ENCODE peak calls at places on chromosomes 2 and 18, in seven cellular contexts. E is right lobe of liver, G is adrenal gland, D is GM06990, K is astrocyte of the spinal cord, A is GM23338, S is psoas muscle. R is an unnamed sample.
A peak's percentile ranks its signal among the peaks of the same experiment; 100 is the strongest.

GRCh38 chr2:217966399-217967068 is 36.3 kb downstream of the TNS1 start:
- DNase-seq in A (no peak), S (no peak), D (no peak), K (peak; percentile 6), E (no peak), G (no peak), R (peak; percentile 53)

GRCh38 chr2:219457784-219458369 is 23.2 kb downstream of the SPEG start:
- DNase-seq in G (no peak), K (no peak), A (peak; percentile 61), E (no peak), D (no peak), S (no peak), R (no peak)

GRCh38 chr2:69214898-69215297 is 172.1 kb downstream of the GFPT1 start:
- DNase-seq in G (no peak), A (no peak), E (no peak), D (no peak), S (no peak), K (peak; percentile 59), R (peak; percentile 83)

GRCh38 chr2:208025814-208026184 is 472 bp upstream of the PLEKHM3 start:
- DNase-seq in G (no peak), S (no peak), E (no peak), D (no peak), A (peak; percentile 34), K (no peak), R (no peak)

GRCh38 chr2:18889565-18890332 is 300.4 kb upstream of the NT5C1B start:
- DNase-seq in K (no peak), S (no peak), D (no peak), A (no peak), G (no peak), E (no peak), R (no peak)

GRCh38 chr18:76496200-76496890 is 1.3 kb upstream of the ZNF516 start:
- DNase-seq in A (peak; percentile 80), E (peak; percentile 70), D (peak; percentile 61), S (peak; percentile 87), G (peak; percentile 69), K (peak; percentile 69), R (peak; percentile 88)

GRCh38 chr18:8910186-8910585 is 192.3 kb upstream of the NDUFV2 start:
- DNase-seq in K (no peak), A (no peak), D (no peak), G (no peak), S (no peak), E (no peak), R (no peak)

GRCh38 chr2:181070119-181070833 is 89.9 kb downstream of the UBE2E3 start:
- DNase-seq in A (no peak), K (peak; percentile 64), G (no peak), E (no peak), S (no peak), D (no peak), R (peak; percentile 69)

GRCh38 chr2:235670974-235671787 is 177.3 kb downstream of the AGAP1 start:
- DNase-seq in S (no peak), D (no peak), K (no peak), G (no peak), E (no peak), A (peak; percentile 50), R (no peak)

GRCh38 chr2:172813314-172813888 is 77.8 kb downstream of the RAPGEF4 start:
- DNase-seq in E (no peak), S (no peak), K (peak; percentile 29), G (no peak), A (peak; percentile 43), D (no peak), R (peak; percentile 69)

GRCh38 chr2:41962912-41963652 is 84.7 kb upstream of the PKDCC start:
- DNase-seq in S (no peak), K (no peak), E (no peak), G (no peak), A (no peak), D (no peak), R (no peak)

GRCh38 chr18:11666831-11667230 is 22.2 kb upstream of the GNAL start:
- DNase-seq in D (no peak), A (no peak), G (no peak), K (no peak), S (no peak), E (no peak), R (no peak)

GRCh38 chr2:175676813-175677212 is 325.3 kb downstream of the LNPK start:
- DNase-seq in K (no peak), D (no peak), G (no peak), E (no peak), A (peak; percentile 56), S (no peak), R (no peak)

GRCh38 chr18:32200766-32201165 is 10.9 kb downstream of the MEP1B start:
- DNase-seq in S (no peak), K (no peak), A (no peak), D (no peak), E (no peak), G (no peak), R (no peak)

GRCh38 chr2:135985826-135986393 is 484 bp upstream of the DARS1 start:
- DNase-seq in A (no peak), E (no peak), K (no peak), S (no peak), G (no peak), D (no peak), R (no peak)

GRCh38 chr2:137823196-137823595 is 141.1 kb upstream of the HNMT start:
- DNase-seq in G (no peak), E (no peak), D (no peak), A (no peak), S (no peak), K (no peak), R (no peak)

GRCh38 chr2:43724728-43725526 is 48.7 kb upstream of the C1GALT1C1L start:
- DNase-seq in G (no peak), S (no peak), K (no peak), D (no peak), A (no peak), E (no peak), R (peak; percentile 14)

GRCh38 chr2:127043367-127044164 is 63.4 kb downstream of the BIN1 start:
- DNase-seq in G (no peak), E (no peak), S (peak; percentile 65), A (peak; percentile 49), D (no peak), K (no peak), R (no peak)

GRCh38 chr2:62719757-62720156 is 14.2 kb downstream of the EHBP1 start:
- DNase-seq in A (no peak), E (no peak), G (no peak), K (no peak), S (no peak), D (no peak), R (no peak)

GRCh38 chr2:62724886-62725711 is 19.6 kb downstream of the EHBP1 start:
- DNase-seq in K (no peak), G (no peak), S (no peak), D (no peak), A (peak; percentile 73), E (no peak), R (no peak)

GRCh38 chr2:62724106-62724505 is 18.6 kb downstream of the EHBP1 start:
- DNase-seq in K (no peak), D (no peak), S (no peak), E (no peak), A (no peak), G (no peak), R (peak; percentile 13)

GRCh38 chr2:62723253-62723652 is 17.7 kb downstream of the EHBP1 start:
- DNase-seq in E (no peak), K (no peak), G (no peak), A (no peak), D (no peak), S (no peak), R (no peak)

GRCh38 chr2:62722679-62723078 is 17.2 kb downstream of the EHBP1 start:
- DNase-seq in G (no peak), K (no peak), S (no peak), D (no peak), E (no peak), A (no peak), R (no peak)
- H3K4me3 ChIP-seq in G (no peak overlapping the region), K (no peak overlapping the region), S (no peak overlapping the region), D (no peak overlapping the region), E (no peak overlapping the region), A (no peak overlapping the region), R (no peak overlapping the region)

GRCh38 chr2:190382851-190383250 is 25.3 kb upstream of the MFSD6 start:
- DNase-seq in G (no peak), S (no peak), E (no peak), K (peak; percentile 52), A (peak; percentile 76), D (no peak), R (peak; percentile 73)
- TF ChIP-seq CTCF in G (peak; percentile 54), S (peak; percentile 43), E (peak; percentile 64), K (peak; percentile 45), A (peak; percentile 67), D (peak; percentile 73), R (peak; percentile 47)

DNA sequence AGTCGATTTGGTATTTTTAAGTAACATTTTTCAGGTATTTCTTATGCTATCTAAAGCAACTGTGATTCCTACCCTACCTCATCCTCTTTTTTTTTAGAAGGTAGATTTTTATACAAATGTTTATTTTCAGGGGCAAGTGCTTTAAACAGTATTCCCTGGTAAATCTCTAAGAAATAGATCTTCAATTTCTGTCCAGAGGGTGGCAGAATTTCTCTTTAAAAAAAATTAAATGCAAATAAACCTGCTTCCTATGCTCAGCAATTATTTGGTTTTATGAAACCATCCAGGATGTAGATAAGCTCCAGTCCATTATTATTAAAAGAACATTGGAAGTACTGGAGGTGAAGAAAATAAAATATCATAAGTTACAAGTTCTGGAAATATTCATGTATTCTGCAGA is 191.9 kb downstream of the MYO3B start:
- DNase-seq in K (peak; percentile 48), E (no peak), A (peak; percentile 49), D (no peak), G (no peak), S (no peak), R (peak; percentile 41)
- H3K4me3 ChIP-seq in K (no peak overlapping the region), E (no peak overlapping the region), A (no peak overlapping the region), D (no peak overlapping the region), G (no peak overlapping the region), S (no peak overlapping the region), R (no peak overlapping the region)

DNA sequence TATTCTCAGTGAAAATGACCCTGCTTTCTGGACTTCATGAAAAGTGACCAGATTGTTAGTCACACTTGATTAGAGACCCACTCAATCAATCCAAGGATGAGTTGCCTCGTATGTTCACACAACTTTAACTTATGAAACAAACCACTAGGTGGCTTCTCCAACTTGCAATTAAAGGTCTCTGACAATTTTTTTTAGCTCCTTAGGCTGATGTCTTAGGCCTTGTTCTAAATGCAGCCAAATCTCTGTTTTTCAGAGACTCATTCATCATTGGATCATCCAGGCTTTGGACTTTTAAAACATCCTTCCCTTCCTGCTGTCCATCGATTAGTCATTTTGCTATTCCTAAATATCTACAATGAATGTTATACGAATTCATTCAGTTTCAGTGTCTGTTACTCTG is 63.3 kb downstream of the MREG start:
- DNase-seq in A (peak; percentile 83), D (peak; percentile 22), E (no peak), S (no peak), G (no peak), K (peak; percentile 70), R (peak; percentile 64)
- TF ChIP-seq CTCF in A (peak; percentile 72), D (peak; percentile 51), E (peak; percentile 41), S (peak; percentile 48), G (peak; percentile 54), K (peak; percentile 57), R (peak; percentile 64)

R was measured in fibroblast of pulmonary artery.